ENCODE peak calls at places on chromosomes 4 and X, in seven cellular contexts. I is AG10803, E is right atrium auricular region, V is esophagus squamous epithelium, W is stomach, N is A549, Y is psoas muscle. J is an unnamed sample.

GRCh38 chr4:177051473-177052060 is 258.1 kb upstream of the NEIL3 start:
- DNase-seq in V (no peak), I (no peak), W (no peak), N (peak; percentile 3), Y (no peak), E (no peak), J (peak; percentile 58)

GRCh38 chrX:153226344-153227190 is 47.5 kb downstream of the MAGEA1 start:
- DNase-seq in Y (peak; percentile 49), V (no peak), E (no peak), I (peak; percentile 4), W (no peak), N (no peak), J (peak; percentile 76)

GRCh38 chrX:87392369-87392768 is 125.2 kb upstream of the KLHL4 start:
- DNase-seq in Y (no peak), V (no peak), E (no peak), I (no peak), W (no peak), N (no peak), J (no peak)

GRCh38 chr4:2643555-2643954 is 107.1 kb downstream of the FAM193A start:
- DNase-seq in W (peak; percentile 8), V (no peak), E (no peak), I (no peak), Y (no peak), N (no peak), J (no peak)

GRCh38 chr4:48939785-48940184 is 33.2 kb upstream of the OCIAD2 start:
- DNase-seq in E (no peak), N (peak; percentile 8), Y (no peak), W (no peak), V (no peak), I (peak; percentile 71), J (peak; percentile 95)

GRCh38 chrX:145715641-145716138 is 101.9 kb upstream of the SLITRK2 start:
- DNase-seq in W (no peak), N (no peak), E (no peak), V (no peak), Y (no peak), I (no peak), J (no peak)

GRCh38 chr4:77817304-77818076 is 1.7 kb downstream of the CNOT6L start:
- DNase-seq in E (no peak), V (no peak), W (no peak), I (peak; percentile 1), Y (no peak), N (no peak), J (peak; percentile 16)

GRCh38 chr4:75004755-75005668 is 72.1 kb downstream of the PARM1 start:
- DNase-seq in W (peak; percentile 73), N (no peak), I (no peak), V (no peak), E (no peak), Y (peak; percentile 88), J (peak; percentile 54)

GRCh38 chr4:150126201-150126879 is 48.1 kb downstream of the DCLK2 start:
- DNase-seq in Y (no peak), I (peak; percentile 61), N (no peak), E (no peak), V (no peak), W (no peak), J (peak; percentile 47)

GRCh38 chrX:12975999-12976558 is 1.2 kb downstream of the TMSB4X start:
- DNase-seq in I (peak; percentile 60), Y (peak; percentile 57), V (no peak), W (peak; percentile 40), E (no peak), N (peak; percentile 55), J (peak; percentile 46)

GRCh38 chr4:8221476-8221875 is 22.4 kb downstream of the SH3TC1 start:
- DNase-seq in W (no peak), E (no peak), V (no peak), Y (no peak), I (peak; percentile 79), N (no peak), J (peak; percentile 69)

GRCh38 chr4:104451573-104451972 is 43.1 kb downstream of the CXXC4 start:
- DNase-seq in Y (no peak), W (no peak), I (no peak), V (no peak), N (no peak), E (no peak), J (peak; percentile 34)
- TF ChIP-seq CTCF in Y (peak; percentile 14), W (no peak), I (no peak), V (no peak), N (peak; percentile 6), E (peak; percentile 56), J (peak; percentile 29)

DNA sequence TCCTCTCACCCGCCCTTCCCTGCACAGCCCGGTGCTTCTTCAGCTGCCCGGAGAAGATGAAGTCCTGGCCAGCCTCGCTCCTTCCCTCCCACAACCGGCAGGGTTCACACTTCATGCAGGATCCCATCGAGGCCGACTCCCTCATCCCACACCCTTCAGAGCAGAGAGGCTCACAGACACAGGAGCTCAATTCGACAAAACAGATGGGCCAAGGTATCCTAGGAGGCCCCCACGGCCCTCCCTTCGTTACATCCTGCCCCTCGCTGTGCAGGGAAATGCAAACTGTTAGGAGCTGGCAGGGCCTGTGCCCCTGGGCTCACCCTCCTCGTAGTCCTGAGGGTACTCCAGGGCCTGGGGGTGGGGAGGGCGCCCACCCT is 238.1 kb downstream of the DHRSX start:
- DNase-seq in E (no peak), N (no peak), W (no peak), I (no peak), V (no peak), Y (no peak), J (no peak)
- TF ChIP-seq CTCF in E (no peak), N (no peak), W (no peak), I (no peak), V (no peak), Y (no peak), J (no peak)

DNA sequence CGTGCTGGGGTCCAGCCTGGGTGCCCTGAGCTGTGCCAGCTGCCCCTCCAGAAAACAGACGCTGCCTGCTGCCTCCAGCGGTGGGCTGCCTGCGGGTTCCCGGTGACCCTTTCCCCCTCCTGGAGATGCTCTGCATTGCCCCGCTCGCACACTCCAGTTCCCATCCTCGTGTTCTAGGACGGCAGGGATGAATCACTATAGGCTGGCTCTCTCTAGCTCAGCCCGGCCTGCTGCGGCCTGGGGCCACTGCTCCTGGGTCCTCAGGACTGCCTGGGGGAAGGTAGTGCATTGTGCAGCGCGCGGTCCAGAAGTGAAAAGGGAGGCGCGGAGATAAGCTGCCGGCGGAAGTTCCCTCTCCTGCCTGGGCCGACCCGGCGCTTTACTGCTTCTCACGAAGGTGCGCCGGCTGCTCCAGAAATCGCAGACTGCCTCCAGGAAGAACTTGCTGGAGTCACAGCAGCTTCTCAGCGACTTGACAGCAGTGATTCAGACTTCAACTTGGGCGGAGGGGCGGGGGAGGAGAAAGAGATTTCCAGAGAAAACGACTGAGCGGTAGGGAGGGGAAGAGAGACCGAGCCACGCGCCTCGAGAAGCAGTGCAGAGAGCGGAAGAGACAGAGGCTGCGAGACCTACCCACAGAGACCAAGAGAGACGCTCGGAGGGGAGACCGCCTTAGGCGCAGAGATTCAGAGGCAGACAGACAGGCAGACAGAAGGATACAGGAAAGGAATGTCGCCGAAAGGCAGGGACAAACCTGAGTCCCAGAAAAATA is 6.7 kb upstream of the MSX1 start:
- DNase-seq in N (no peak), E (no peak), I (peak; percentile 80), V (no peak), Y (peak; percentile 54), W (peak; percentile 35), J (peak; percentile 22)
- TF ChIP-seq CTCF in N (no peak), E (no peak), I (peak; percentile 58), V (no peak), Y (no peak), W (no peak), J (no peak)

DNA sequence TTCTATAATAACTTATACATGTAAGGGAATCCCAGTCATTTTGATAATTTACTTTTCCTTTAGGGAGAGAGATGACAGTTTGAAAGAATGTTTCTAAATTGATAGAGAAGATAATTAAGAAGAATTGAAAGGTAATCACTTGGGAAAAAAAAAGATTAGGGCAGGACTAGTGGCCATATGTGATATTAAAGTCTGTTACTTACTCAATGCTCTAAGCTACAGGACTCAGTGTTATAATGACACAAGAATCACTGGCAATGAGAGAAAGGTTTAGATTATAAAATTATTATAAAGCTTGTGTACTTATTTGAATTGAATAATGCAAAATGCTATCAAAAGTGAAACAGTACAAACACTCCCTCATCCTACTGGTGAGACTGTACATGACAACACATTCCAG is 265.3 kb downstream of the BANK1 start:
- DNase-seq in N (no peak), V (no peak), W (no peak), E (no peak), Y (no peak), I (no peak), J (no peak)
- TF ChIP-seq CTCF in N (no peak), V (no peak), W (no peak), E (peak; percentile 23), Y (no peak), I (no peak), J (peak; percentile 13)

GRCh38 chr4:124785645-124786044 is 73.1 kb upstream of the ANKRD50 start:
- DNase-seq in I (no peak), W (no peak), V (no peak), N (no peak), Y (no peak), E (no peak), J (no peak)
- TF ChIP-seq CTCF in I (no peak), W (no peak), V (no peak), N (no peak), Y (no peak), E (peak; percentile 40), J (no peak)

J was measured in MCF 10A.